ENCODE peak calls at places on chromosome 7, in ten cellular contexts. B, Q, L, F, G, Z, K, Y, U and I are unnamed samples.

GRCh38 chr7:29968683-29969457 is 20.7 kb downstream of the SCRN1 start:
- DNase-seq in U (peak; percentile 53), Y (no peak), Q (no peak), L (no peak), G (no peak), K (no peak), Z (no peak), F (peak; percentile 74), B (no peak), I (no peak)

GRCh38 chr7:130418306-130418705 is 22.5 kb downstream of the CEP41 start:
- DNase-seq in B (no peak), F (no peak), Y (no peak), L (no peak), K (no peak), U (no peak), Q (no peak), Z (no peak), G (no peak), I (no peak)

GRCh38 chr7:114759347-114760062 is 162.4 kb upstream of the MDFIC start:
- DNase-seq in G (no peak), B (no peak), U (no peak), Y (no peak), L (no peak), F (no peak), Z (no peak), K (peak; percentile 65), Q (no peak), I (no peak)

GRCh38 chr7:103810112-103810744 is 179.2 kb downstream of the RELN start:
- DNase-seq in L (no peak), F (no peak), Z (no peak), Y (no peak), B (no peak), G (no peak), Q (no peak), K (no peak), U (no peak), I (no peak)

GRCh38 chr7:119931230-119931824 is 341.6 kb upstream of the KCND2 start:
- DNase-seq in Q (no peak), Z (no peak), F (no peak), U (no peak), B (no peak), K (no peak), G (no peak), L (no peak), Y (no peak), I (no peak)

GRCh38 chr7:36191292-36191920 is 38.4 kb downstream of the EEPD1 start:
- DNase-seq in Z (no peak), Q (no peak), F (no peak), B (no peak), U (no peak), Y (no peak), G (no peak), K (no peak), L (no peak), I (no peak)

GRCh38 chr7:55074008-55074499 is 55.2 kb downstream of the EGFR start:
- DNase-seq in U (peak; percentile 98), L (peak; percentile 70), Z (peak; percentile 17), Y (no peak), K (peak; percentile 38), Q (no peak), F (peak; percentile 88), G (peak; percentile 42), B (no peak), I (peak; percentile 12)

GRCh38 chr7:38257350-38257677 is 16.1 kb downstream of the TARP start:
- DNase-seq in L (no peak), K (no peak), U (no peak), G (no peak), Y (no peak), B (no peak), F (no peak), Z (no peak), Q (no peak), I (no peak)

GRCh38 chr7:138929969-138930368 is 51.2 kb downstream of the KIAA1549 start:
- DNase-seq in K (no peak), G (no peak), F (no peak), Q (no peak), Z (no peak), L (no peak), Y (no peak), B (no peak), U (no peak), I (no peak)

GRCh38 chr7:66837007-66837406 is 84.0 kb upstream of the TMEM248 start:
- DNase-seq in U (peak; percentile 23), F (no peak), Z (peak; percentile 44), B (no peak), Y (no peak), L (no peak), G (no peak), Q (no peak), K (peak; percentile 67), I (peak; percentile 66)

GRCh38 chr7:139387594-139387993 is 27.9 kb downstream of the LUC7L2 start:
- DNase-seq in Y (no peak), F (no peak), B (no peak), Q (no peak), L (no peak), G (no peak), K (no peak), Z (no peak), U (no peak), I (no peak)

GRCh38 chr7:135174941-135175340 is 4.4 kb upstream of the CYREN start:
- DNase-seq in L (no peak), Z (no peak), Q (no peak), F (no peak), Y (no peak), B (no peak), G (no peak), K (no peak), U (no peak), I (no peak)

GRCh38 chr7:52962402-52962801 is 73.0 kb upstream of the POM121L12 start:
- DNase-seq in Q (no peak), U (no peak), L (no peak), K (no peak), Z (no peak), G (no peak), F (no peak), Y (no peak), B (no peak), I (no peak)

GRCh38 chr7:98066934-98067507 is 39.6 kb upstream of the LMTK2 start:
- DNase-seq in G (no peak), Y (no peak), Z (no peak), L (no peak), K (no peak), Q (no peak), U (no peak), B (no peak), F (no peak), I (no peak)

GRCh38 chr7:120421151-120421651 is 148.2 kb downstream of the KCND2 start:
- DNase-seq in B (no peak), L (peak; percentile 64), Q (no peak), U (no peak), F (no peak), G (no peak), K (no peak), Y (no peak), Z (no peak), I (no peak)